ENCODE peak calls at places on chromosomes 12 and 14, in seven cellular contexts. J, F, N, S, I, P and G are unnamed samples.

GRCh38 chr14:44170554-44170953 is 336.5 kb downstream of the FSCB start:
- DNase-seq in S (no peak), N (no peak), P (no peak), J (no peak), I (no peak), F (no peak), G (no peak)

GRCh38 chr14:23640524-23641141 is 4.5 kb downstream of the DHRS2 start:
- DNase-seq in S (no peak), N (no peak), F (peak; percentile 49), J (peak; percentile 86), I (no peak), P (no peak), G (no peak)

GRCh38 chr12:43338848-43339526 is 213.0 kb downstream of the ADAMTS20 start:
- DNase-seq in S (no peak), F (peak; percentile 76), N (no peak), I (peak; percentile 63), P (no peak), J (no peak), G (peak; percentile 35)

GRCh38 chr14:81400852-81401251 is 728 bp upstream of the STON2 start:
- DNase-seq in N (peak; percentile 81), I (peak; percentile 43), S (peak; percentile 85), P (no peak), J (peak; percentile 42), F (peak; percentile 51), G (no peak)

GRCh38 chr14:88476375-88476774 is 78.4 kb downstream of the PTPN21 start:
- DNase-seq in I (no peak), S (no peak), P (no peak), F (no peak), J (no peak), N (no peak), G (no peak)

GRCh38 chr14:101363880-101364391 is 197.4 kb upstream of the DIO3 start:
- DNase-seq in N (peak; percentile 69), I (no peak), F (no peak), P (no peak), J (no peak), S (peak; percentile 51), G (no peak)

GRCh38 chr14:102554835-102555819 is 37.3 kb upstream of the RCOR1 start:
- DNase-seq in S (peak; percentile 69), J (peak; percentile 40), N (peak; percentile 87), F (no peak), P (no peak), I (peak; percentile 87), G (no peak)

GRCh38 chr14:55303646-55304277 is 32.5 kb downstream of the FBXO34 start:
- DNase-seq in I (no peak), J (no peak), P (no peak), N (no peak), F (peak; percentile 4), S (no peak), G (no peak)

GRCh38 chr14:38078393-38078792 is 129.3 kb upstream of the SSTR1 start:
- DNase-seq in P (no peak), S (no peak), I (no peak), J (no peak), N (no peak), F (no peak), G (no peak)

GRCh38 chr12:23488130-23488529 is 461.3 kb downstream of the SOX5 start:
- DNase-seq in N (no peak), F (no peak), I (no peak), S (no peak), J (no peak), P (no peak), G (no peak)

GRCh38 chr12:64532734-64533351 is 77.5 kb upstream of the RASSF3 start:
- DNase-seq in I (no peak), J (no peak), N (no peak), S (no peak), P (no peak), F (no peak), G (no peak)

GRCh38 chr12:95200128-95200973 is 16.9 kb downstream of the FGD6 start:
- DNase-seq in N (no peak), F (no peak), I (no peak), J (no peak), P (no peak), S (no peak), G (no peak)

GRCh38 chr12:95195122-95195521 is 22.1 kb downstream of the FGD6 start:
- DNase-seq in P (no peak), S (no peak), F (no peak), N (no peak), J (no peak), I (no peak), G (no peak)

GRCh38 chr12:95201056-95201670 is 16.1 kb downstream of the FGD6 start:
- DNase-seq in I (no peak), P (no peak), J (no peak), F (peak; percentile 64), N (no peak), S (no peak), G (no peak)

GRCh38 chr12:95197636-95198035 is 19.6 kb downstream of the FGD6 start:
- DNase-seq in S (no peak), J (no peak), N (no peak), I (no peak), F (no peak), P (no peak), G (no peak)

GRCh38 chr12:95198914-95199313 is 18.4 kb downstream of the FGD6 start:
- DNase-seq in P (no peak), N (no peak), I (no peak), J (no peak), S (no peak), F (no peak), G (no peak)
- H3K36me3 ChIP-seq in P (no peaks in the 10 kb centered on the region), N (no peaks in the 10 kb centered on the region), I (no peaks in the 10 kb centered on the region), J (no peaks in the 10 kb centered on the region), S (no peaks in the 10 kb centered on the region), F (no peaks in the 10 kb centered on the region), G (no peaks in the 10 kb centered on the region)

DNA sequence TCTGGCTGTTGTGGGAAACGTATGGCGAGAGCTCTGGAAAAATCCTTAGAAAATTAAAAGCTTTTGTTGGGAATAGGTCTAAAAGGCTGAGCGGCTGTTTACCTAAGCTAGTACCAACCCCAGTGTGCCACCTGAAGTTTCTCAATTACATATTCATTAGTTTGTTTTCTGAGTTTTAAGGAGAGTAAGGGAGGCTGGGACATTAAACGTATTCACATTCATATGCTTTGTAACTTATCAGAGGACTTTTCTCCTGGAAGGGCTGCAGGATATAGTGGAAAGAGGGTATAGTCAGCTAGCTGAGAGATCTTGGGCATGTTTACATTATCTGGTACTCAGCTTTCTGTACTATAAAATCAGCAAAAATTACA is 1.5 kb upstream of the PAWR start:
- DNase-seq in I (no peak), P (no peak), J (no peak), N (no peak), S (no peak), F (peak; percentile 4), G (no peak)
- H3K4me3 ChIP-seq in I (peak overlapping the region; percentile 94), P (peak overlapping the region; percentile 91), J (peak overlapping the region; percentile 95), N (peak overlapping the region; percentile 52), S (no peak overlapping the region), F (peak overlapping the region; percentile 96), G (peak overlapping the region; percentile 7)

DNA sequence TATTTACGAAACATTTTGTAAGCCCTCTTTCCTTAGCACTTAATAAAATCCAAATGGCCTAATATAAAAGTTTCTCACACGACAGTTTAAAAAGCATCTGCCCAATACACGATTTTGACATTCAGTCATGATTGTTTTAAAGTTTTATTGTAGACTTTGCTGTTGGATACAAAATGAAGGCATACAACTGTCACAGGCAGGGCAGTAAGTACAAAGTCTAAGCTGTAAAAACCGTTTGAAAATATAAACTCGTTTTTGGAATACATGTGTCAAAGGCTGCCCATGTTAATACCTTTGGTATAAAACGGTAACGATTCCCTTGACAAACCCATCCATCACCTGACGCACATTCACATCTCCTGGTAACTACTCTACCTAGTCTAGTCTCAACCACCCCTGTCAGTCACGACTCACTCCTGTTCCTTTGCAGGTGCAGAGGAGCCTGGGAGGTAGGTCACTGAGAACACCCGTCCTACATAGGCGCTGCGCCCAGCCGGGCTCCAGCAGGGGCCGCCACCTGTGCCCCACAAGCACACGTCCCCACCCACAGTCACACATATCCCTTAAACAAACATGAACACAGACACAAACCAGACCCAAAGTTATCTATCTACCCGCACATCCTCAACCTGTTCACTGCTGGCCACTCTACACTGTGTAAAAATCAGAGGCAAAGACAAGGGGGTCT is 27.1 kb downstream of the KCTD10 start:
- DNase-seq in S (no peak), F (no peak), I (no peak), P (no peak), N (no peak), J (no peak), G (no peak)
- H3K36me3 ChIP-seq in S (peaks cover 11% of the 10 kb centered on the region), F (peaks cover 71% of the 10 kb centered on the region), I (no peaks in the 10 kb centered on the region), P (peaks cover 5% of the 10 kb centered on the region), N (peaks cover 4% of the 10 kb centered on the region), J (no peaks in the 10 kb centered on the region), G (peaks cover 20% of the 10 kb centered on the region)

DNA sequence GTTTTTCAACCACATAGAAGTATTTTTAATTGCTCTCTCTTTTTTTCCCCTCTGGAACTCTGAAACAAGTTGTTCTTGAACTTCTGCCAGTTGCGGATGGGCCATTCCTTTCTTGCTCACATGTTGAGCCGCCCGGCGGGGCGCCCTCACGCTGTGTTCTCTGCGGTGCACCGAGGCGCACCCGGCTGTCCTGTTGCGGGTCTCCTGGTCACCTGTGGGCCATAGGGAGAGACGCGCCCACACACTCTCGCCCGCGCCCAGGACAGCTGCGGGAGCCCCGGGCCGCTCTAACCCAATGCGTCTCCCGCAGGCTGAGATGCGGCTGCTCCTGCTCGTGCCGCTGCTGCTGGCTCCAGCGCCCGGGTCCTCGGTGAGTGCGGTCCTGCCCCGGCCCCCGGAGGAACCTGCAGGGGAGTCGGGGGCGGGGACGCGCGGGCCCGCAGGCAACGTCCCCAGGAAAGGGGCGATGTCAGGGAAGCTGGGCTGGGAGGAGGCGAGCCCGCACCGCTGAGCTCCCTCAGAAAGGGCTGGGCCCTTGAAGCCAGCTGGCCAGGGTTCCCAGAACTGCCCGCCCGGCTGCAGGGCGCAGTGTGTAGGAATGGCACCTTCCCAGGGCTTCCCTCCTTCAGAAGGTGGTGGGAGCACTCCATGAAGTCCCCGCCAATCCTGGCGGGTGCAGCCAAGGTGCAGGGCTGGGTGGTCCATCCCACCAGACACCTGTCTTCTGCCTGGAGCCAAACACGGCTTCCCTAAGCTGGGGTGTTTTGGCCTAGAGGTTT is 2.3 kb downstream of the PAPLN start:
- DNase-seq in N (peak; percentile 81), F (peak; percentile 49), J (peak; percentile 64), I (peak; percentile 67), P (no peak), S (peak; percentile 65), G (no peak)
- H3K4me3 ChIP-seq in N (no peak overlapping the region), F (no peak overlapping the region), J (peak overlapping the region; percentile 48), I (peak overlapping the region; percentile 37), P (peak overlapping the region; percentile 36), S (peak overlapping the region; percentile 55), G (peak overlapping the region; percentile 3)

GRCh38 chr12:132056959-132057358 is 87.2 kb downstream of the DDX51 start:
- DNase-seq in S (no peak), P (no peak), J (no peak), F (no peak), N (peak; percentile 6), I (no peak), G (no peak)

GRCh38 chr12:132056320-132056719 is 87.8 kb downstream of the DDX51 start:
- DNase-seq in I (no peak), P (no peak), N (no peak), S (no peak), J (no peak), F (no peak), G (no peak)

GRCh38 chr12:132055535-132056096 is 88.5 kb downstream of the DDX51 start:
- DNase-seq in N (peak; percentile 63), S (no peak), J (no peak), F (no peak), P (no peak), I (no peak), G (no peak)

GRCh38 chr12:132054983-132055382 is 89.1 kb downstream of the DDX51 start:
- DNase-seq in J (no peak), N (peak; percentile 61), I (no peak), F (no peak), S (no peak), P (no peak), G (no peak)

GRCh38 chr12:132057691-132058090 is 86.4 kb downstream of the DDX51 start:
- DNase-seq in S (no peak), P (no peak), N (no peak), F (no peak), I (no peak), J (no peak), G (no peak)
- H3K36me3 ChIP-seq in S (peaks cover 9% of the 10 kb centered on the region), P (peaks cover 4% of the 10 kb centered on the region), N (no peaks in the 10 kb centered on the region), F (peaks cover 58% of the 10 kb centered on the region), I (no peaks in the 10 kb centered on the region), J (no peaks in the 10 kb centered on the region), G (peaks cover 32% of the 10 kb centered on the region)